ENCODE peak calls at places on chromosomes 5 and 9, in six cellular contexts. O is psoas muscle, X is HL-60, N is suprapubic skin, A is fibroblast of lung, Z is heart left ventricle. S is an unnamed sample.

GRCh38 chr9:13847270-13847669 is 466.7 kb downstream of the NFIB start:
- DNase-seq in X (no peak), A (peak; percentile 36), Z (no peak), O (no peak), N (no peak), S (no peak)

GRCh38 chr9:70100362-70100761 is 56.7 kb downstream of the MAMDC2 start:
- DNase-seq in N (no peak), A (peak; percentile 62), X (no peak), O (no peak), Z (no peak), S (no peak)

GRCh38 chr5:120093178-120093577 is 370.9 kb upstream of the PRR16 start:
- DNase-seq in X (no peak), A (no peak), N (no peak), Z (no peak), O (no peak), S (no peak)

GRCh38 chr5:50958852-50959457 is 292.5 kb downstream of the PARP8 start:
- DNase-seq in A (peak; percentile 19), Z (no peak), X (no peak), O (no peak), N (no peak), S (peak; percentile 26)

GRCh38 chr9:112044183-112044582 is 130.9 kb downstream of the SUSD1 start:
- DNase-seq in A (no peak), N (no peak), O (no peak), Z (no peak), X (no peak), S (no peak)

GRCh38 chr9:74478606-74479005 is 18.5 kb upstream of the RORB start:
- DNase-seq in O (no peak), Z (no peak), A (no peak), N (no peak), X (no peak), S (no peak)

GRCh38 chr9:89798546-89799120 is 193.8 kb downstream of the GADD45G start:
- DNase-seq in Z (no peak), O (no peak), A (no peak), N (no peak), X (no peak), S (no peak)

GRCh38 chr5:133700251-133700650 is 87.9 kb upstream of the FSTL4 start:
- DNase-seq in X (no peak), A (no peak), N (peak; percentile 4), Z (no peak), O (no peak), S (no peak)

GRCh38 chr5:120454094-120454798 is 9.9 kb upstream of the PRR16 start:
- DNase-seq in O (no peak), Z (no peak), A (peak; percentile 91), N (no peak), X (no peak), S (no peak)

GRCh38 chr5:77192444-77193050 is 17.9 kb upstream of the PDE8B start:
- DNase-seq in O (no peak), N (no peak), A (no peak), X (no peak), Z (no peak), S (no peak)

GRCh38 chr9:105672711-105673234 is 10.5 kb downstream of the TAL2 start:
- DNase-seq in X (peak; percentile 28), O (no peak), N (no peak), Z (no peak), A (no peak), S (no peak)

GRCh38 chr5:149654282-149654681 is 73.0 kb downstream of the ARHGEF37 start:
- DNase-seq in N (no peak), X (no peak), Z (no peak), A (no peak), O (no peak), S (no peak)

GRCh38 chr5:175749591-175749990 is 91.7 kb downstream of the HRH2 start:
- DNase-seq in O (no peak), Z (no peak), X (no peak), N (no peak), A (no peak), S (no peak)

GRCh38 chr9:83081846-83082245 is 18.9 kb upstream of the RASEF start:
- DNase-seq in O (no peak), Z (no peak), A (no peak), X (no peak), N (no peak), S (no peak)

GRCh38 chr9:130933114-130934046 is 5.7 kb downstream of the FIBCD1 start:
- DNase-seq in X (no peak), Z (no peak), N (no peak), A (peak; percentile 83), O (no peak), S (no peak)

GRCh38 chr9:20865357-20865756 is 166.1 kb downstream of the HACD4 start:
- DNase-seq in N (no peak), Z (no peak), X (peak; percentile 13), A (peak; percentile 8), O (no peak), S (no peak)

GRCh38 chr9:95078934-95079333 is 238.6 kb downstream of the FANCC start:
- DNase-seq in O (no peak), A (no peak), Z (no peak), N (no peak), X (no peak), S (no peak)

GRCh38 chr5:42759456-42759855 is 2.8 kb downstream of the CCDC152 start:
- DNase-seq in Z (no peak), X (no peak), O (no peak), A (no peak), N (no peak), S (no peak)

GRCh38 chr5:98514106-98514665 is 259.3 kb upstream of the RGMB start:
- DNase-seq in O (no peak), X (no peak), Z (no peak), N (no peak), A (no peak), S (no peak)

GRCh38 chr5:62206150-62206829 is 99.7 kb upstream of the KIF2A start:
- DNase-seq in N (no peak), Z (no peak), X (no peak), A (no peak), O (no peak), S (no peak)

GRCh38 chr9:108053555-108054061 is 564.0 kb upstream of the KLF4 start:
- DNase-seq in O (peak; percentile 72), Z (no peak), X (no peak), N (peak; percentile 90), A (peak; percentile 87), S (peak; percentile 27)

GRCh38 chr9:68705636-68706578 is 867 bp downstream of the PIP5K1B start:
- DNase-seq in O (peak; percentile 32), X (peak; percentile 16), Z (peak; percentile 70), N (no peak), A (peak; percentile 6), S (peak; percentile 61)

DNA sequence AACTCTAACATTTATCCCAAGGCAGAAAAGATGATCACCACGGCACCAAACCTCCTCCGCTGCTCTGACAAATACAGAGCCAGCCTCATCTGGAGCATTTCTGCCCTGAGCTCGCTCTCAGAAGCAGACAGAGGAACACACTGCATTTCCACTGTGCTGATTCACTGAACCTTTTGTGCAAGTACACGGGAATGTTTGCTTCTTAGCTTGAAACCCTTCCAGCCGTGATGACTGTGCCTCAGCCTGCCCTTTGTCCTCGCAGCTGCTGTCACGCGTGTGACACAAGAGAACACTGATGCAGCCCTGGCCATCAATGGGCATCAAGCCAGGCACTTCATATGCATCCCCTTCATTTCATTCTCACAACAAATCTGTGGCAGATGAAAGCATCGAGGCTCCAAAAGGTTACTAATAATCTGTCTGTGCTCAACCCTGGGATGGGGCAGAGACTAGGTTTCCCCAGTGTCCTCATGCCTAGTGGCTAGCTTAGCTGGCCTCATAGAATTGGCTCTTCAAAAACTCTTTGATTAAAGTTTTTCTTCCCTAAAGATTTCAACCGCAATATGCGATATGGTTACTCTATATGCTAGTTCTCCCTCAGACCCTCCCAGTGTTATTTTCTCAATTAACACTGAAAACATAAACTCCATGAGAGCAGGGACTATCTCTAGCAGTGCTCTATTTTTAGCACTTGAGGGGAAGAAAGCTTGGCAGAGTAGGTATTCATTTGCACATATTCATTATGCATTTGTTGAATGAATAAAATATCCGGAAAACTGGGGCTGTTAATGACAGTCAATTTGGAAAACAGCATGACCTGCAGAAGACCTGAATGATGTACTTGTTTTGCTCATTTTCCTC is 7.3 kb downstream of the CDC14B start:
- DNase-seq in N (peak; percentile 82), Z (peak; percentile 66), X (no peak), O (peak; percentile 74), A (peak; percentile 92), S (peak; percentile 46)
- H3K27ac ChIP-seq in N (peak overlapping the region; percentile 12), Z (peak overlapping the region; percentile 75), X (no peak overlapping the region), O (peak overlapping the region; percentile 72), A (peak overlapping the region; percentile 80), S (peak overlapping the region; percentile 23)

DNA sequence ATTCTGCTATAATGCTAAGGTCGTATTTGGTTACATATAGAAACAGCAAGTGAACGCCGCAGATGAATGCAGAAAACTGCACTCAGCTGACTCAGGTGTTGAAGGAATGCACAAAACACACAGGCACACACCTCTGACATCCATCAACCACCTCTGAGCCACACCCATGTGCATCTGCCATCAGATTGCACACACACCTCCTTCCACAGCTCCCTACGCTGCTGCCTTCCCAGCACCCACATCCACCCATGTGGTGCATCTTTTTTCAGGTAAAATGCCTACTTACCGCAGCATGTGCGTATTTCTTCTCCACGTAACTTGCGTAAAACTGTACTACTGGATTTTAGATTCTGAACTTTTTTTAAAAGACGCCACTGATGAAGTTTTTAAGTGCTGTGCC is 7.1 kb downstream of the STK10 start:
- DNase-seq in A (no peak), Z (no peak), O (no peak), N (no peak), X (no peak), S (no peak)
- H3K27ac ChIP-seq in A (no peak overlapping the region), Z (no peak overlapping the region), O (no peak overlapping the region), N (no peak overlapping the region), X (peak overlapping the region; percentile 82), S (no peak overlapping the region)

GRCh38 chr5:102295534-102296228 is 403 bp downstream of the SLCO4C1 start:
- DNase-seq in A (no peak), X (no peak), N (no peak), O (no peak), Z (no peak), S (peak; percentile 74)
- H3K27ac ChIP-seq in A (no peak overlapping the region), X (peak overlapping the region; percentile 83), N (no peak overlapping the region), O (no peak overlapping the region), Z (no peak overlapping the region), S (peak overlapping the region; percentile 66)

DNA sequence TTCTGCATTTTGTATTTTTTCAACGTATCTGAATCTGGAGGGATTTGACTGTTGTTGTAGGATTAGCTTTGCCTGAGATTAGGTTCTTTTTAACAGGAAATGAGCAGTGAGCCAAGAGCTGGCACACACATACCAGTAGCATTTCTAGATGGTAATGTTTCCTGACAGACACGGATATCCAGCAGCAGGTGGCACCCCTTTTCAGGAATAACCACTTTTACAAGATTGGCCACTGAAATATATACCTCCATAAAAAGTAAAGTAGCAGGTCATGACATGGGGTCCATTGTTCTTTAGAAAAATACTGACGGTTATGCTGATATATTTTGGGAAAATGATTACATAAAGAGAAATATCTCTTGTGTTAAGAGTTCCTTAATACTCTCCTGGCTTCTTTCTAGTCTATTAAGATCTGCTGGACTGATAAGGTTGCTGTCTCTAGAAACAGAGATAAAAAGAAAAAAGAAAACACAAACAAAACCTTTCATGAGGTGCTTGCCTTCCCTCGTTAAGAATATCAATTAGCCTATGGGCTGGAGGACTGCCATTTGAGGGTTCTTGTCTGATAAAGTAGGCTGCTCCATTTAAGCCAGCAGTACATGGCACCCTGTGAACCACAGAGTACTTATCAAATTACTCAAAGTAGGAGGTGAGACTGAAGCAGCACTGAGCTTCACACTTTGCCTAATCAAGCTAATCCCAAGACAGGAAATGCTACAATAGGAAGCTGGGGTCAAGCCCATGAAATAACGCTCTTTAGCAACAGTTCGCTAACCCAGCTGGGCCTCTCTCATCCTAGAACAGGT is 101.6 kb upstream of the PCA3 start:
- DNase-seq in O (no peak), A (no peak), Z (no peak), X (peak; percentile 49), N (no peak), S (no peak)
- H3K27ac ChIP-seq in O (no peak overlapping the region), A (no peak overlapping the region), Z (no peak overlapping the region), X (peak overlapping the region; percentile 65), N (no peak overlapping the region), S (no peak overlapping the region)

GRCh38 chr5:139696894-139697658 is 48.9 kb downstream of the CXXC5 start:
- DNase-seq in A (peak; percentile 95), O (peak; percentile 81), N (no peak), Z (peak; percentile 90), X (no peak), S (peak; percentile 85)
- H3K27ac ChIP-seq in A (peak overlapping the region; percentile 77), O (peak overlapping the region; percentile 78), N (peak overlapping the region; percentile 94), Z (peak overlapping the region; percentile 89), X (no peak overlapping the region), S (peak overlapping the region; percentile 90)

S was measured in pancreas.